ENCODE peak calls at places on chromosome 16, in eight cellular contexts. J, H, A, R, O, L, M and G are unnamed samples.

GRCh38 chr16:51389881-51390280 is 238.8 kb upstream of the SALL1 start:
- DNase-seq in O (no peak), M (no peak), A (no peak), L (no peak), H (no peak), R (no peak), J (no peak), G (no peak)

GRCh38 chr16:27398894-27399853 is 2.8 kb upstream of the IL21R start:
- DNase-seq in H (no peak), M (no peak), R (no peak), L (peak), J (no peak), A (no peak), O (no peak), G (no peak)

GRCh38 chr16:54632821-54633220 is 297.8 kb upstream of the IRX5 start:
- DNase-seq in R (no peak), A (no peak), J (no peak), O (no peak), L (no peak), M (no peak), H (no peak), G (no peak)

GRCh38 chr16:29232811-29233704 is 173.5 kb downstream of the NPIPB11 start:
- DNase-seq in R (no peak), J (no peak), H (no peak), M (no peak), L (no peak), A (no peak), O (no peak), G (no peak)

GRCh38 chr16:66467611-66468010 is 40.5 kb downstream of the BEAN1 start:
- DNase-seq in H (no peak), O (no peak), L (no peak), J (no peak), M (no peak), A (no peak), R (no peak), G (no peak)

GRCh38 chr16:56625140-56625942 is at the start of gene MT1E:
- DNase-seq in L (no peak), M (no peak), O (no peak), H (no peak), J (peak), R (peak), A (no peak), G (no peak)

GRCh38 chr16:57143125-57143965 is 42.5 kb downstream of the PSME3IP1 start:
- DNase-seq in L (no peak), M (no peak), O (no peak), R (no peak), A (no peak), J (no peak), H (no peak), G (no peak)

GRCh38 chr16:77841275-77841640 is 52.9 kb downstream of the VAT1L start:
- DNase-seq in R (no peak), O (no peak), M (no peak), L (no peak), H (no peak), A (no peak), J (no peak), G (no peak)

GRCh38 chr16:554640-555413 is 5.4 kb upstream of the PRR35 start:
- DNase-seq in O (peak), L (no peak), H (no peak), M (no peak), J (no peak), A (no peak), R (no peak), G (no peak)

GRCh38 chr16:534089-534635 is 6.7 kb downstream of the CAPN15 start:
- DNase-seq in A (no peak), R (no peak), H (peak), J (no peak), O (no peak), M (no peak), L (no peak), G (no peak)

GRCh38 chr16:19766554-19766884 is 48.4 kb downstream of the IQCK start:
- DNase-seq in L (no peak), M (no peak), H (no peak), R (no peak), O (no peak), J (no peak), A (no peak), G (no peak)

GRCh38 chr16:48291754-48292153 is 44.4 kb upstream of the ABCC11 start:
- DNase-seq in R (no peak), J (no peak), L (no peak), H (no peak), M (no peak), A (no peak), O (no peak), G (no peak)

GRCh38 chr16:75309899-75310430 is 58.5 kb upstream of the BCAR1 start:
- DNase-seq in A (no peak), J (no peak), O (no peak), L (no peak), M (no peak), R (no peak), H (no peak), G (no peak)

GRCh38 chr16:66441586-66442375 is 14.7 kb downstream of the BEAN1 start:
- DNase-seq in H (no peak), M (no peak), L (no peak), O (no peak), J (no peak), A (no peak), R (no peak), G (no peak)

GRCh38 chr16:10736926-10737625 is 6.6 kb upstream of the NUBP1 start:
- DNase-seq in M (peak), H (peak), R (peak), O (peak), L (peak), A (peak), J (peak), G (peak)

GRCh38 chr16:1093284-1094123 is 2.5 kb downstream of the C1QTNF8 start:
- DNase-seq in J (no peak), A (no peak), H (no peak), L (peak), O (no peak), M (no peak), R (no peak), G (no peak)

GRCh38 chr16:27721548-27722265 is 171.8 kb downstream of the KATNIP start:
- DNase-seq in M (peak), H (no peak), O (peak), A (no peak), L (no peak), J (no peak), R (peak), G (no peak)

GRCh38 chr16:53911506-53911905 is 207.6 kb downstream of the FTO start:
- DNase-seq in A (no peak), H (no peak), J (no peak), O (peak), M (no peak), L (no peak), R (no peak), G (no peak)

GRCh38 chr16:73231379-73231778 is 183.5 kb upstream of the ZFHX3 start:
- DNase-seq in M (no peak), J (no peak), O (no peak), A (no peak), R (no peak), H (no peak), L (no peak), G (no peak)

GRCh38 chr16:82876951-82877350 is 250.2 kb downstream of the CDH13 start:
- DNase-seq in L (no peak), R (no peak), J (no peak), M (no peak), O (no peak), A (no peak), H (no peak), G (no peak)

GRCh38 chr16:52548261-52549010 is 1.5 kb upstream of the TOX3 start:
- DNase-seq in H (no peak), R (no peak), L (no peak), A (no peak), O (no peak), M (no peak), J (no peak), G (no peak)

GRCh38 chr16:8892101-8892575 is 10.0 kb downstream of the LITAFD start:
- DNase-seq in M (no peak), L (no peak), H (no peak), R (no peak), O (no peak), J (no peak), A (no peak), G (no peak)

GRCh38 chr16:6016530-6017184 is 919.1 kb upstream of the EEF2KMT start:
- DNase-seq in M (no peak), L (peak), H (peak), O (no peak), A (no peak), J (no peak), R (no peak), G (no peak)

GRCh38 chr16:47018223-47018891 is 44.9 kb upstream of the DNAJA2 start:
- DNase-seq in O (no peak), L (peak), M (no peak), J (peak), H (peak), A (peak), R (no peak), G (no peak)

GRCh38 chr16:86761117-86761971 is 183.0 kb downstream of the FOXL1 start:
- DNase-seq in O (no peak), L (peak), A (peak), M (no peak), R (peak), J (peak), H (peak), G (peak)

GRCh38 chr16:9378876-9379275 is 287.4 kb downstream of the HAPSTR1 start:
- DNase-seq in H (peak), L (no peak), J (no peak), R (no peak), A (no peak), O (no peak), M (no peak), G (no peak)

GRCh38 chr16:57345021-57345420 is 13.6 kb upstream of the CCL22 start:
- DNase-seq in H (no peak), J (no peak), A (no peak), R (no peak), M (no peak), L (no peak), O (no peak), G (no peak)

GRCh38 chr16:11167581-11167980 is 88.4 kb downstream of the SOCS1 start:
- DNase-seq in A (no peak), R (no peak), M (no peak), L (no peak), H (no peak), O (no peak), J (no peak), G (no peak)

GRCh38 chr16:57128787-57129389 is 36.5 kb downstream of the CPNE2 start:
- DNase-seq in J (peak), L (no peak), O (no peak), R (no peak), A (no peak), M (no peak), H (no peak), G (no peak)

GRCh38 chr16:50251375-50252081 is 14.8 kb upstream of the ADCY7 start:
- DNase-seq in M (peak), A (no peak), R (no peak), J (no peak), L (no peak), H (no peak), O (no peak), G (no peak)

GRCh38 chr16:24538756-24539294 is 541 bp upstream of the RBBP6 start:
- DNase-seq in O (no peak), R (no peak), H (no peak), M (no peak), L (no peak), J (no peak), A (no peak), G (no peak)

GRCh38 chr16:27703545-27703944 is 153.6 kb downstream of the KATNIP start:
- DNase-seq in L (no peak), R (no peak), M (no peak), O (no peak), A (no peak), H (no peak), J (no peak), G (no peak)

GRCh38 chr16:22077700-22078313 is 14.5 kb upstream of the VWA3A start:
- DNase-seq in O (peak), J (peak), R (peak), L (peak), M (peak), A (peak), H (peak), G (peak)

GRCh38 chr16:66925322-66925840 is at the start of gene RRAD:
- DNase-seq in O (no peak), L (no peak), R (no peak), H (peak), J (no peak), M (no peak), A (peak), G (peak)

GRCh38 chr16:84270071-84270470 is 24.6 kb upstream of the WFDC1 start:
- DNase-seq in A (no peak), J (no peak), O (no peak), H (no peak), R (no peak), L (no peak), M (no peak), G (no peak)

GRCh38 chr16:58661199-58661830 is 23.3 kb downstream of the SLC38A7 start:
- DNase-seq in J (peak), M (peak), L (peak), O (peak), R (peak), H (peak), A (peak), G (no peak)

GRCh38 chr16:46971271-46971670 is 2.2 kb downstream of the DNAJA2 start:
- DNase-seq in M (no peak), R (no peak), O (no peak), A (no peak), J (no peak), H (no peak), L (no peak), G (no peak)

DNA sequence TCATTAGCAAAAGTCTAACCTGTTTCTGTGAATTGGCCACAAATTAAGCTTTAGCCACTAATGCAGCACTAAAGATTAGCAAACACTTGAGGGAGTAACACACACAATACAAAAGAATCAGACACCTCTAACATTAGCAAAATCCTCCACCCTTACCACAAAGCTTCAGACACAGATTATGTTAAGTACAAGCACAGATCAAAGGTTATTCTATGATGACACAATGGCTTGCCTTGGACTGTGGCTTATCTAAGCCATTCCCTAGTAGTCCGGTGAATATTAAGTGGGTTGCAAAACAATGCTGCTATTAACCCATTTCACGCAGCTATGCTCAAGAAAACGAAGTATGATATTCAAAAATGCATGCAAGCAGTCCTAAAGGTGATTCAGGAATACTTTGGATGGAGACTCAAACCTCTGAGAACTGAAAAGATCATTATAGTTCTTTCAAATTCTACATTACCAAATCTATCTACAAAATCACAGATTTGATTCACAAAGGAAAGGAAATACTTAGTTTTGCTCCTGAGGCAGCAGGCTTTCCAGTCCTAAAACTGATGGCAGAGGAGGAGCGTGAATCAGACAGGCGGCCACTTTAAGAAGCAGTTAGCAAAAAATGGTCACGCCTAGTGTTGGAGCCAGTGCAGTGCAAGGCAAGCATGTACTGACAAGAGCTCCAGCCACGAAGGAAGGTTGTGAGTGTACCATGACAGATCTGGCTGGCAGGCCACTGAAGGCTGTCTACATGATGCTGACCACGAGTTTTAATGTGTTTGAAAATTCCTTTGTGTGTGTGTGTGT is 67.2 kb downstream of the PARN start:
- DNase-seq in M (no peak), L (no peak), R (peak), A (no peak), H (peak), J (no peak), O (no peak), G (no peak)
- TF ChIP-seq CTCF in M (peak), L (no peak), R (no peak), A (no peak), H (peak), J (no peak), O (no peak), G (no peak)

GRCh38 chr16:80924372-80924978 is 82.2 kb downstream of the CMC2 start:
- DNase-seq in O (no peak), L (peak), H (peak), J (peak), A (no peak), R (peak), M (no peak), G (no peak)
- TF ChIP-seq CTCF in O (peak), L (peak), H (peak), J (peak), A (peak), R (no peak), M (peak), G (peak)

GRCh38 chr16:2752035-2752849 is at the start of gene SRRM2:
- DNase-seq in O (peak), L (peak), R (peak), A (peak), H (peak), M (peak), J (peak), G (peak)
- TF ChIP-seq CTCF in O (no peak), L (no peak), R (no peak), A (no peak), H (no peak), M (no peak), J (no peak), G (no peak)

GRCh38 chr16:20803192-20803560 is 3.1 kb downstream of the ERI2 start:
- DNase-seq in J (no peak), R (no peak), L (no peak), A (no peak), O (no peak), H (no peak), M (no peak), G (no peak)

GRCh38 chr16:20803561-20804214 is 2.6 kb downstream of the ERI2 start:
- DNase-seq in A (no peak), R (no peak), O (no peak), M (no peak), H (no peak), L (no peak), J (no peak), G (no peak)

GRCh38 chr16:20801278-20801677 is 5.0 kb downstream of the ERI2 start:
- DNase-seq in A (no peak), O (no peak), H (no peak), M (no peak), L (no peak), J (no peak), R (no peak), G (no peak)

GRCh38 chr16:20798364-20798763 is 7.9 kb downstream of the ERI2 start:
- DNase-seq in A (no peak), L (no peak), J (no peak), H (no peak), M (no peak), R (no peak), O (no peak), G (no peak)

DNA sequence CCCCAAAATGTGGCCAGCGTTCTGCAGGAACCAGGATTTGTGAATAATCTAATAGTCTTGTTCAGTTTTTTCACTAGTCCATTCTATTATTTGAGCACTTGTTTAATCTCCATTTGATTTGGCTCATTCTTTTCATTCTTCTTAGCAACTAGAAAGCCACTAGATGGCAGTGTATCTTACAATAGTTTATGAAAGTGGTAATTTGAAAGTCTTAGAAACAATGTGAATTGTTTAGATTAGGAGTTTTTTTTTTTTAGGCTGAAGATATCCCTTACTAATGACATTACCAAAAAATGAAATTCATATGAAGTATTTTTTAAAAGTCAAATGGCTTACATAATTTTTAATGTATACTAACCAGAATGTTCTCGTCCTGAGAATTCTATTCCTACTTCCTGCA is 6.7 kb downstream of the ERI2 start:
- DNase-seq in J (no peak), L (peak), O (no peak), A (no peak), H (no peak), M (no peak), R (no peak), G (no peak)
- TF ChIP-seq CTCF in J (peak), L (peak), O (peak), A (no peak), H (peak), M (peak), R (peak), G (peak)

GRCh38 chr16:35185366-35186044 is 1726.1 kb downstream of the TP53TG3F start:
- DNase-seq in L (no peak), A (no peak), J (no peak), O (no peak), R (no peak), M (no peak), H (no peak), G (no peak)

GRCh38 chr16:35186045-35186759 is 1726.8 kb downstream of the TP53TG3F start:
- DNase-seq in J (no peak), H (no peak), O (no peak), A (no peak), M (no peak), L (no peak), R (no peak), G (no peak)

GRCh38 chr16:35184356-35184870 is 1725.0 kb downstream of the TP53TG3F start:
- DNase-seq in H (no peak), R (no peak), L (no peak), O (no peak), J (no peak), A (no peak), M (no peak), G (no peak)

GRCh38 chr16:35187665-35188225 is 1728.3 kb downstream of the TP53TG3F start:
- DNase-seq in A (no peak), J (no peak), R (no peak), O (no peak), M (no peak), L (no peak), H (no peak), G (no peak)

DNA sequence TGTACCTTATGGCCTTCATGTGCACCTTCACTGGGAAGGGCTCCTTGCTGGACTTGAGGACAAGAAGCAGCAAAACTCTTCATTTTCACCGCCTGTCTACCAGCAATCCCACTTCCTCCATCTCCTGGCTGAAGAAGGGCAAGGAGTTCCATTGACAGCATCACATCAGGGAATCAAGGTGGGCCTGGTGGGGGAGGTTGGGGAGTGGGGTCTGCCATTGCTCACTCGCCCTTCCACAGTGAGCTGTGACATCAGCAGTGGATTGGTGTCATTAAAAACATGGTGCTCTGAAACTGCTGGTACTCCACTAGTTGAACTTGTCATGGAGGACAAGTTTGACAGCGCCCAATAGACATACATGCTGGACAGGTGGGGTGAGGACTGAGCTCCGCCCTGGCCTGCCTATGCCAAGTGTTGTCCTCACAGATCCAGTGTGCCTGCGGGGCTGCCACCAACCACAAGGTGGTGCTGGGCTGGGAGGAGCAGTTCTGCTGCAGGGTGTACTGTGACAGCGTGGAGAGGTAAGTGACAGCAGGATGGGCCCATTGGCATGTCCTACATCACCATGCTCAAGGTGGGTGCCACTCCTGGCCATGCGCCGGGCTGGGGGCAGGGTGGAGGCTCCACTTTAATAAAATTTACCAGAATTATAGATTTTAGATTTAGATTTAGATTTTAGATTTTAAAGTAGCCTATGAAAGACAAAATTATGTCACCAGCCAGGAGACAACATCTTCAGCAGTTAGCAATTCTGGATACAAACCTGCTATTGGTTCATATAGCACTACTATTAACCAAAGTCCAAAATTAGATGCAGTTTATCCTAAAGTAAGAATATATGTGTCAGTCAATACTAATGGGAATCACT is 1729.1 kb downstream of the TP53TG3F start:
- DNase-seq in O (no peak), H (no peak), R (no peak), L (peak), J (no peak), M (no peak), A (no peak), G (no peak)
- TF ChIP-seq CTCF in O (no peak), H (no peak), R (no peak), L (peak), J (no peak), M (no peak), A (no peak), G (no peak)